ENCODE peak calls at places on chromosomes 6 and 20, in eight cellular contexts. G is AG09309, X is ovary, K is colonic mucosa, T is BJ, B is brain microvascular endothelial cell, P is astrocyte of the spinal cord, A is A549. C is an unnamed sample.

GRCh38 chr6:136593748-136594490 is 43.7 kb upstream of the MAP7 start:
- DNase-seq in G (peak; percentile 99), X (no peak), K (no peak), T (peak; percentile 97), B (peak; percentile 98), P (peak; percentile 98), A (peak; percentile 52), C (peak; percentile 95)

GRCh38 chr6:52416629-52417151 is 3.5 kb upstream of the EFHC1 start:
- DNase-seq in G (peak; percentile 51), X (no peak), K (peak; percentile 69), T (no peak), B (peak; percentile 59), P (peak; percentile 71), A (peak; percentile 60), C (no peak)

GRCh38 chr6:161215876-161216615 is 57.8 kb downstream of the AGPAT4 start:
- DNase-seq in G (no peak), X (no peak), K (no peak), T (no peak), B (peak; percentile 50), P (peak; percentile 73), A (no peak), C (peak; percentile 68)

GRCh38 chr6:159682265-159682664 is 10.8 kb downstream of the SOD2 start:
- DNase-seq in G (no peak), X (no peak), K (no peak), T (no peak), B (no peak), P (no peak), A (no peak), C (no peak)

GRCh38 chr20:55918471-55918870 is 86.8 kb downstream of the CBLN4 start:
- DNase-seq in G (no peak), X (no peak), K (no peak), T (no peak), B (no peak), P (no peak), A (no peak), C (no peak)

GRCh38 chr6:140857734-140858380 is 1274.9 kb upstream of the GJE1 start:
- DNase-seq in G (peak; percentile 76), X (no peak), K (no peak), T (peak; percentile 43), B (peak; percentile 88), P (peak; percentile 93), A (peak; percentile 36), C (peak; percentile 77)

GRCh38 chr20:62845818-62846527 is 15.6 kb downstream of the TCFL5 start:
- DNase-seq in G (no peak), X (no peak), K (no peak), T (no peak), B (no peak), P (peak; percentile 14), A (no peak), C (no peak)

GRCh38 chr20:61934716-61935530 is 130.8 kb downstream of the TAF4 start:
- DNase-seq in G (no peak), X (no peak), K (no peak), T (peak; percentile 4), B (no peak), P (no peak), A (no peak), C (no peak)

GRCh38 chr6:115910147-115910546 is 150.5 kb downstream of the FRK start:
- DNase-seq in G (no peak), X (no peak), K (no peak), T (no peak), B (no peak), P (no peak), A (no peak), C (no peak)

GRCh38 chr20:37259031-37259430 is 2.6 kb downstream of the GHRH start:
- DNase-seq in G (no peak), X (no peak), K (no peak), T (no peak), B (no peak), P (no peak), A (no peak), C (no peak)

GRCh38 chr6:10553869-10554268 is 32.7 kb downstream of the GCNT2 start:
- DNase-seq in G (no peak), X (no peak), K (no peak), T (no peak), B (no peak), P (no peak), A (no peak), C (no peak)

GRCh38 chr6:70079241-70079640 is 212.9 kb downstream of the COL19A1 start:
- DNase-seq in G (no peak), X (no peak), K (no peak), T (no peak), B (no peak), P (no peak), A (no peak), C (no peak)

GRCh38 chr6:42898891-42899361 is 16.9 kb upstream of the PTCRA start:
- DNase-seq in G (no peak), X (peak; percentile 57), K (peak; percentile 84), T (no peak), B (peak; percentile 64), P (peak; percentile 67), A (peak; percentile 64), C (peak; percentile 55)

GRCh38 chr20:37362231-37362792 is 16.4 kb downstream of the SRC start:
- DNase-seq in G (no peak), X (no peak), K (no peak), T (no peak), B (no peak), P (no peak), A (no peak), C (no peak)

DNA sequence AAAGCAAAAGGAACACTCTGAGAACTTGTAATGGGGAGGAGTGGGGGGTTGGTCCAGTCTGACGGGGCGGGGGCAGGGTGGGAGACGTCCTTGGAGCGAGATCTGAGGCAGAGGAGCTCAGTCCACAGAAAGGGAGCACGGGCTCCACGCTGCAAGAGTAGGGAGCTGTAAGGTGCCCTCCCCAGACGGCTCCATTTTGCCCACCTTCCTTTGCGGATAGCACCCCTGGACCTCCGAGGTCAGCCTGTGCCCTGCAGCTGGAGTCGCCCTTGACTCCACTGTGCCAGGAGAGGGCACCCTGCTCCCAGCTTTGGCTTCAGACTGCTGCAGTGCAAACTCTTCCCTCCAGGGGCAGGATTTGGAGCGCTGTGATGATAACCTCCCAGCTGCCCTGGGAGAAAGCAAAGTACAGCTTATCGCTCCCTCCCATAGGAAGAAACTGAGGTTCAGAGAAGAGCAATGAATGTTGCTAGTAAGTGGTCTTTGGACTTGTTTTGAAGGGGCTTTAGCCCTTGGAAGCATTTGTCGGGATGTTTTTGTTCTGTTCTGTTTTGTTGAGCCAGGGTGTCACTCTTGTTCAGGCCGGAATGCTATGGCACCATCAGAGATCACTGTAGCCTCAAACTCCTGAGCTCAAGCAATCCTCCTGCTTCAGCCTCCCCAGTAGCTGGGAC is 9.5 kb upstream of the AHCY start:
- DNase-seq in G (peak; percentile 41), X (peak; percentile 86), K (peak; percentile 95), T (no peak), B (peak; percentile 77), P (peak; percentile 81), A (peak; percentile 90), C (peak; percentile 67)
- H3K4me3 ChIP-seq in G (peak overlapping the region; percentile 34), X (no peak overlapping the region), K (peak overlapping the region; percentile 26), T (peak overlapping the region; percentile 3), B (peak overlapping the region; percentile 42), P (peak overlapping the region; percentile 18), A (peak overlapping the region; percentile 38), C (peak overlapping the region; percentile 28)

DNA sequence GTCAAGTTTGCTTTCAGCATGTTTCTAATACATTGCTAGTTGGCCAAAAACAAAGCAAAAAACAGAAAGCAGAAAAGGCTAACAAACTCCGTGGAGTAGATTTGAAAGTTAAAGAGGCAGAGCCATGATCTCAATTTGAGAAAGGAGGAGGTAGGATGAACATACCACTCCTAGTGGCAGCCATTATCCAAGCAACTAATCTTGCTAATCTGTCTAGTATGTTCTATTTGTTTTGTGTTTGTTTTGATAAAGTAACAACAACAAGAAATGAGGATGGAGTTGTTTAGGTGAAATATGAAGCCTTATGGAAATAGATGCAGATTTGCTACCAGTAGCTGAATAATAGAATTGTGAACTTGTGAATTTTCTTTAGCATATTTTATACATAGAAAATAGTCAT is 295.5 kb upstream of the PRDM1 start:
- DNase-seq in G (no peak), X (no peak), K (no peak), T (no peak), B (no peak), P (no peak), A (no peak), C (no peak)
- TF ChIP-seq CTCF in G (no peak), X (no peak), K (no peak), T (peak; percentile 21), B (peak; percentile 31), P (no peak), A (no peak), C (peak; percentile 20)

DNA sequence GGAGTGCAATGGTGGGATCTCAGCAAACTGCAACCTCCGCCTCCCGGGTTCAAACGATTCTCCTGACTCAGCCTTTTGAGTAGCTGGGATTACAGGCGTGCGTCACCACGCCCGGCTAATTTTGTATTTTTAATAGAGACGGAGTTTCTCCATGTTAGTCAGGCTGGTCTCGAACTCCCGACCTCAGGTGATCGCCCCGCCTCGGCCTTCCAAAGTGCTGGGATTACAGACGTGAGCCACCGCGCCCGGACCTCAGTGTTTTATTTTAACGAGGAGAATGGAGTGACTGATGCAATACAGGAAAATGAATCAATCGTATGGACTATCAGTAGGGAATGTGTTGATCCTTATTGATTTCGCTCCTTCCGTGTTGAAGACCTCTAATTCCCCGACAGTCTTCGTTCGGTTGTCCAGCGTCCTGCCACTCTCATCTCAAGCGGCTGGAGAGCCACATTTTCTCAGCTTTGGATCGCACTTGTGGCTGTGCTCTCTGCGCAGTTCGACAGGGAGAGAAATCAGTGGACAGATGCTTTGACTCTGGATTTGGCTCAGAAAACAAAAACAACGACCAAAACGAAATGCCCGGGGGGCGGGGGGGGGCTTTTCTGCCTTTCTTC is 166.2 kb downstream of the TRIM27 start:
- DNase-seq in G (no peak), X (no peak), K (no peak), T (no peak), B (peak; percentile 53), P (no peak), A (peak; percentile 83), C (no peak)
- H3K4me3 ChIP-seq in G (no peak overlapping the region), X (no peak overlapping the region), K (no peak overlapping the region), T (no peak overlapping the region), B (peak overlapping the region; percentile 37), P (peak overlapping the region; percentile 22), A (peak overlapping the region; percentile 60), C (peak overlapping the region; percentile 26)

DNA sequence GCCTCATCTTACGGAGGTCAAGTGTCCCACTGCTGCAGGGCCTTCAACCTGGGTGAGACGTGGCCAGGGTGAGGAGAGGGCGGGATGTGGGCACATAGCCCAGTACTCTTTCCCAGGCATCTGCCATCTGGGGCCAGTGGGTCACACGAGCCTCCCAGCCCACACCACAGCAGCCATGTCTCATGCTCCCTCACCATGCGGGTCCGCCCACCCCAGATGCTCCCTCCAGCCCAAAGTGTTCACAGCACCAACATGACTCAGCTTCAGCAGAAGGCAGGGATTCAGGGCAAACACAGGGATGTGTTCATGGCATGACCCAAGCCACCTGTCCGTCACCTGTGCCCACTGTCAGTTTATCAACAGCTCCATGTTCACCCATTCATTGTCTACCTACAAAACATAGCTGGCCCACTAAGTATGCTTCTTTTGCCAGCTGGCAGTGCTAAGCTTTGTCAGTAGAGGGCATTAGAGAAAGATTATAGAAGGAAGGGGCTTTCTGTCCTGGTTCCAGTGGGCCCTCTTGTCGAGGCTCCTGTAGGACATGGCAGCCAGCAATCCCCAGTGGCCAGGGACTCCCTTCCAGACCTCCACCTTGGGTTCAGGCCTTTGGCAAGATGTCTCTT is 109.2 kb downstream of the FOXF2 start:
- DNase-seq in G (no peak), X (peak; percentile 23), K (no peak), T (no peak), B (no peak), P (no peak), A (no peak), C (no peak)
- TF ChIP-seq CTCF in G (no peak), X (no peak), K (no peak), T (peak; percentile 32), B (peak; percentile 35), P (no peak), A (no peak), C (peak; percentile 12)